ENCODE peak calls at places on chromosomes 6 and 20, in six cellular contexts. I is tibial nerve, N is lower leg skin, Y is upper lobe of left lung, L is HepG2, W is sigmoid colon. G is an unnamed sample.

GRCh38 chr6:31125586-31126363 is 5.5 kb upstream of the CDSN start:
- DNase-seq in I (no peak), N (no peak), Y (no peak), L (no peak), W (no peak), G (no peak)

GRCh38 chr6:35687658-35688604 is 784 bp downstream of the FKBP5 start:
- DNase-seq in I (no peak), N (no peak), Y (peak), L (no peak), W (peak), G (no peak)

GRCh38 chr6:33604941-33605854 is 15.9 kb upstream of the ITPR3 start:
- DNase-seq in I (no peak), N (no peak), Y (no peak), L (no peak), W (no peak), G (no peak)

GRCh38 chr6:41648921-41649320 is 10.7 kb downstream of the MDFI start:
- DNase-seq in I (no peak), N (no peak), Y (no peak), L (no peak), W (no peak), G (no peak)

GRCh38 chr6:151291145-151292055 is 51.6 kb downstream of the AKAP12 start:
- DNase-seq in I (no peak), N (no peak), Y (no peak), L (no peak), W (peak), G (no peak)

GRCh38 chr6:70507166-70507565 is 59.6 kb upstream of the SDHAF4 start:
- DNase-seq in I (no peak), N (no peak), Y (no peak), L (no peak), W (no peak), G (no peak)

GRCh38 chr6:32668226-32668747 is 1.8 kb upstream of the HLA-DQB1 start:
- DNase-seq in I (no peak), N (no peak), Y (no peak), L (peak), W (no peak), G (peak)

GRCh38 chr6:106046116-106046853 is 39.9 kb upstream of the PRDM1 start:
- DNase-seq in I (no peak), N (no peak), Y (peak), L (peak), W (no peak), G (no peak)

GRCh38 chr20:53692465-53693067 is 98.9 kb upstream of the ZNF217 start:
- DNase-seq in I (no peak), N (no peak), Y (no peak), L (no peak), W (peak), G (no peak)

GRCh38 chr20:48667889-48668413 is 159.8 kb downstream of the PREX1 start:
- DNase-seq in I (no peak), N (no peak), Y (no peak), L (peak), W (no peak), G (no peak)

GRCh38 chr6:15769471-15770088 is 106.8 kb upstream of the DTNBP1 start:
- DNase-seq in I (no peak), N (no peak), Y (no peak), L (no peak), W (no peak), G (no peak)

GRCh38 chr20:31560094-31560899 is 44.8 kb upstream of the ID1 start:
- DNase-seq in I (peak), N (peak), Y (no peak), L (peak), W (peak), G (peak)

GRCh38 chr20:11338506-11339306 is 579.0 kb upstream of the BTBD3 start:
- DNase-seq in I (no peak), N (no peak), Y (no peak), L (no peak), W (no peak), G (no peak)

GRCh38 chr6:5469101-5469846 is 208.0 kb downstream of the FARS2 start:
- DNase-seq in I (no peak), N (no peak), Y (no peak), L (no peak), W (no peak), G (no peak)

GRCh38 chr6:110296151-110297028 is 61.8 kb downstream of the METTL24 start:
- DNase-seq in I (no peak), N (no peak), Y (no peak), L (no peak), W (no peak), G (no peak)

GRCh38 chr6:49322861-49323260 is 140.2 kb downstream of the MMUT start:
- DNase-seq in I (no peak), N (no peak), Y (no peak), L (no peak), W (no peak), G (no peak)

GRCh38 chr6:106223300-106223930 is 102.1 kb downstream of the ATG5 start:
- DNase-seq in I (no peak), N (peak), Y (no peak), L (peak), W (no peak), G (no peak)

GRCh38 chr20:56522311-56522710 is 2.2 kb upstream of the FAM209A start:
- DNase-seq in I (no peak), N (no peak), Y (no peak), L (no peak), W (no peak), G (no peak)

GRCh38 chr20:9202440-9203080 is 133.7 kb downstream of the PLCB4 start:
- DNase-seq in I (no peak), N (no peak), Y (no peak), L (no peak), W (no peak), G (no peak)

GRCh38 chr6:22333802-22334201 is 37.0 kb upstream of the PRL start:
- DNase-seq in I (no peak), N (no peak), Y (no peak), L (no peak), W (no peak), G (no peak)

GRCh38 chr6:20230720-20231119 is 18.5 kb upstream of the MBOAT1 start:
- DNase-seq in I (no peak), N (no peak), Y (no peak), L (no peak), W (no peak), G (no peak)

GRCh38 chr6:147751232-147751631 is 242.7 kb downstream of the SAMD5 start:
- DNase-seq in I (no peak), N (no peak), Y (no peak), L (no peak), W (no peak), G (no peak)

GRCh38 chr20:23361108-23361650 is 803 bp upstream of the GZF1 start:
- DNase-seq in I (no peak), N (no peak), Y (no peak), L (peak), W (no peak), G (no peak)

GRCh38 chr20:44516491-44516890 is 5.4 kb downstream of the SERINC3 start:
- DNase-seq in I (no peak), N (no peak), Y (no peak), L (no peak), W (no peak), G (no peak)

GRCh38 chr20:2585811-2586210 is 49.4 kb downstream of the TMC2 start:
- DNase-seq in I (no peak), N (no peak), Y (no peak), L (no peak), W (no peak), G (no peak)

GRCh38 chr6:132797975-132798819 is at the start of gene SLC18B1:
- DNase-seq in I (peak), N (peak), Y (peak), L (peak), W (peak), G (no peak)
- TF ChIP-seq POLR2A in I (no peak), N (no peak), Y (no peak), L (peak), W (no peak), G (no peak)

GRCh38 chr6:43180058-43180457 is 1.9 kb upstream of the CUL9 start:
- DNase-seq in I (no peak), N (no peak), Y (no peak), L (no peak), W (no peak), G (no peak)

GRCh38 chr6:43181621-43181941 is 415 bp upstream of the CUL9 start:
- DNase-seq in I (no peak), N (no peak), Y (no peak), L (no peak), W (no peak), G (no peak)

GRCh38 chr6:43183441-43183840 is 1.4 kb downstream of the CUL9 start:
- DNase-seq in I (no peak), N (no peak), Y (no peak), L (no peak), W (no peak), G (no peak)

GRCh38 chr6:43180985-43181384 is 1.0 kb upstream of the CUL9 start:
- DNase-seq in I (no peak), N (no peak), Y (no peak), L (no peak), W (no peak), G (no peak)

DNA sequence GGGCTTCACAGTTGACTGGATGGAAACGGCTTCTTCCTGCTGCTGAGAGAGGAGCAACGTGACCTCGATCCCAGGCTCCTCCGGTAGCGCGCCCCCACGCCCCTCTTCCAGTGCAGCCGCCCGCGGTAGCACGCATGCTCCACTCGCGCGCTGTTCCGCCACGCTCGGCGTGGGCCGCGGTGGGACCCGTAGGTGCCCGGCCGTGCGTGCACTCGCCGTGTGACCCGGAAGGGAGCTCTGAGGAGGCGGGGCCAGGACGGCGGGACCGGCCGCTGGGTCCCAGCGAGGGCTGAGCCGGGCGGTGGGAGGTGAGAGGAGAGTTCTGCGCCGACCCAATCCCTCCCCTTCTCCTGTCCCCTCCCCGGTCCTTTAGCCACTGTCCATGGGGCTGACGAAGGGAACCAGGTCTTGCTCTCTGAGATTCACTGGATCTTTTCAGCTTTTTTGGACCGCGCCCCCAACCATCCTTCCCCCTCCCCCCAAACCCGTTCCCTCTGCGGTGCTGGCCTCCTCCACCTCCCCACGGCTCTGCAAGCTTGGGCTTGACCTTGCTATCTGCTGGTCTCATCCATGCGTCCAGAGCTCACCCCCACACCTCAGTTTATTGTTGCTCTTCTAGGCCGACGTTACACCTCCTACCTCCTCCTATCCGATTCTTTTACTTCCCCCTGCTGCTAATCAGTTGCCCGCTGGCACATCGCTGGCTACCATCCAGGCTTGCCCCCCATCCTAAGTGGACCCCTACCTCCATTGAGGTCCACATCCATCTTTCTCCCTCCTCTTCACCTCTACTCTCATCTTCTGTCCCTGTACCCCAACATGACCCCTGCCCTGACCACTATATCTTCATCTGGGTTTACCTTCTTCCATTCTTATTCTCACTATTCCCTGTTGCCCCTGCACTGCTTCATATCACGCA is at the start of gene CUL9:
- DNase-seq in I (peak), N (peak), Y (peak), L (peak), W (peak), G (peak)
- TF ChIP-seq POLR2A in I (no peak), N (no peak), Y (no peak), L (peak), W (peak), G (peak)

DNA sequence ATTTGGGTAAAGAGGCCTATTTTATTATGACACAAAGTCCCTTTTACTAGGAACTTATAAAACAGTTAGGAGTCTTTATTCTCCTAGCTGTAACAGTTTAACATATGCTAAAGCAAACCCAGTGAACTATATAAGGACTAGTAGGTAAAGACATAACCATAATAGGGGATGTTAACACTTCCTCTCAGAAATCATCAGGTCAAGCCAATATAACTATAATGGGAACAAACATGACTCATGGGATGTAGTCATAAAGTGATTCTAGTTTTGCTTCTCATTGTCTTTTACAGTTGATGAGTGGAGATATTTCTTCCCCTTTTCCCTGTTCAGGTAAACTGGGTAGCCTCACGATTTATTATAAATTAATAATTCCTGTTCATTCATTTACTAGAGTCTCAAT is 9.7 kb downstream of the PTCHD4 start:
- DNase-seq in I (no peak), N (no peak), Y (no peak), L (no peak), W (no peak), G (no peak)
- TF ChIP-seq POLR2A in I (no peak), N (no peak), Y (no peak), L (no peak), W (no peak), G (no peak)

GRCh38 chr20:18790787-18791186 is 22.8 kb upstream of the SCP2D1 start:
- DNase-seq in I (no peak), N (no peak), Y (no peak), L (no peak), W (no peak), G (no peak)

GRCh38 chr20:18796282-18796833 is 17.2 kb upstream of the SCP2D1 start:
- DNase-seq in I (no peak), N (no peak), Y (no peak), L (no peak), W (no peak), G (no peak)

GRCh38 chr20:18794428-18794787 is 19.2 kb upstream of the SCP2D1 start:
- DNase-seq in I (no peak), N (no peak), Y (no peak), L (no peak), W (no peak), G (no peak)

GRCh38 chr20:18795366-18795765 is 18.2 kb upstream of the SCP2D1 start:
- DNase-seq in I (no peak), N (no peak), Y (no peak), L (no peak), W (no peak), G (no peak)

GRCh38 chr20:18793625-18794427 is 19.8 kb upstream of the SCP2D1 start:
- DNase-seq in I (peak), N (peak), Y (peak), L (peak), W (peak), G (peak)
- TF ChIP-seq POLR2A in I (peak), N (no peak), Y (peak), L (peak), W (peak), G (peak)

DNA sequence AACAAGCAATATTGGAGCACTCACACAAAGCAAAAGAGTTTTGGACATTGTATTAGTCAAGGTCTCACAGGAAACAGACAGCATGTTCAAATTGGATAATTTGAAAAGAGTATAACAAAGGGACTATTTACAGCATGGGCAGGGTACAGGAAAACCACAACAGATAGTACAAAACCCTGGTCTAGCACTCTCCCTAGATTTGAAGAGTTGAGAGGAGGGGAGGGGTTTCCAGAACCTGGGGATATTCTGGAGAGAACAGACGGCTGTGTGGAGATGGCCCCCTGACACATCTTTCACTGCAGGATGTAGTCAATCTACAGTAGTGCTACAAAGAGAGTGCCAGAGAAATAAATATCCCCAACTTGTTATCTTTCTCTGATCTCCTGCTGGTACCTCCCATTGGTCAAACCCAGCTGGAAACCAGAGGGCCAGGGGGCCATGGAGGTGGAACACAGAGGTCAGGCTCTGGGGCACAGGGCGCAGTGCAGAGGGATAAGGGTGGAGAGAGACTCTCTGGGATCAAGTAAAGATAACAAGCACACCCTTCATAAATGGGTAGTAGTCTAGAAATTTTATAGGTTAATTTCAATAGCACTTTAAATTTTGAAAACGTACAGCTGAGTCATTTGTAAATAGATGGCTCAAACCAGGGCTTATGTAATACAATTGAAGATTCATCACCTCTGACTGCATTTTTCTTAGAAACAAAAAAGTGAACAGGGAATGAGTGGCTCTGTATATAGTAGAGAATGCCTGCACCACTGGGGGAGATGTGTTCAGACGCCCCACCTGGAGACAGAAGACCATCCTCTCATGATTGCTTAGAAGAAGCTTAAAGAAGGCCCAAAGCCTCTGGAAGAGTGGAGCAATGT is 25.7 kb downstream of the RCAN2 start:
- DNase-seq in I (no peak), N (no peak), Y (no peak), L (no peak), W (no peak), G (no peak)
- TF ChIP-seq POLR2A in I (no peak), N (no peak), Y (no peak), L (no peak), W (no peak), G (no peak)

GRCh38 chr6:52516943-52517342 is 59.9 kb downstream of the TRAM2 start:
- DNase-seq in I (no peak), N (no peak), Y (no peak), L (no peak), W (no peak), G (no peak)

GRCh38 chr6:52518279-52518944 is 58.4 kb downstream of the TRAM2 start:
- DNase-seq in I (no peak), N (no peak), Y (no peak), L (no peak), W (no peak), G (no peak)

GRCh38 chr6:52516269-52516668 is 60.6 kb downstream of the TRAM2 start:
- DNase-seq in I (no peak), N (no peak), Y (no peak), L (no peak), W (no peak), G (no peak)

GRCh38 chr6:52519618-52520017 is 57.2 kb downstream of the TRAM2 start:
- DNase-seq in I (no peak), N (no peak), Y (no peak), L (no peak), W (no peak), G (no peak)

DNA sequence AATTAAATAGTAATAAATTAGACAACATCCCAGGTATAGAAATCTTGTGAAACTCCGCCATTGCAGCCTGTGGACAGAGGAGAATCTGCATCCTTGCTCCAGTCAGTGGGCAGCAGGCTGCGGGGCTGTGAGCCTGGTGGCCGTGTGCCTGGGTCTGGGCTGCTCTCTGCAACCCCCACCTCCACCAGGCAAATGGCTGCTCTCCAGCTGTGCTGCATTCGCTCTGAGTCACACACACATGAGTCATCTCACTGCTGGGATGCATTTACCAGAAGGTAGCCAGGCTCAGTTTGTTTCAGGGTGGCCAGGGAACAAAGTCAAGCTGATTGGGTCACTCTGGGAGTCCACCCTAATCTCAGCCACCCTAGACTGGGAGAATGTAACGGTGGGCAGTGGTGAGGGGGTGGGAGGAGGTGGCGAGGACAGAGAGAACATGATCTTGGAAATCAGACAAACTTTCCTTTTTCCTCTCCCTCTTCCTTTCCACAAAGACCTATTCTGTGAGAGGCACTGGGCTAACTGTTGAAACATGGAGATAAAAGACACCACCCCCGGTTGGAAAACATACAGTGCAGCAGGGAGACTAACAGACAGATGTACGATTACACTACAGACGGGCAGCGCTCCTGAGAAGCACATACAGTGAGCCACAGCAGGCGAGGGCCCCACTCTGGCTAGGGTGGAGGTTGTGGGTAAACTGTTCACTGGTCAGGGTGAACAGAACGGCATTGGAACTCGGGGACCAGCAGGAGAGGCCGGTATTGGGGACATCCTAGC is 59.2 kb downstream of the TRAM2 start:
- DNase-seq in I (peak), N (peak), Y (no peak), L (peak), W (peak), G (no peak)
- TF ChIP-seq POLR2A in I (no peak), N (no peak), Y (no peak), L (peak), W (peak), G (no peak)

GRCh38 chr20:36090223-36090622 is 64.3 kb upstream of the EPB41L1 start:
- DNase-seq in I (no peak), N (no peak), Y (no peak), L (no peak), W (no peak), G (no peak)

GRCh38 chr20:36084356-36084755 is 70.2 kb upstream of the EPB41L1 start:
- DNase-seq in I (no peak), N (no peak), Y (no peak), L (no peak), W (no peak), G (no peak)

GRCh38 chr20:36085686-36086267 is 68.8 kb upstream of the EPB41L1 start:
- DNase-seq in I (no peak), N (no peak), Y (no peak), L (peak), W (no peak), G (no peak)

GRCh38 chr20:36084897-36085617 is 69.5 kb upstream of the EPB41L1 start:
- DNase-seq in I (no peak), N (no peak), Y (no peak), L (peak), W (no peak), G (no peak)

DNA sequence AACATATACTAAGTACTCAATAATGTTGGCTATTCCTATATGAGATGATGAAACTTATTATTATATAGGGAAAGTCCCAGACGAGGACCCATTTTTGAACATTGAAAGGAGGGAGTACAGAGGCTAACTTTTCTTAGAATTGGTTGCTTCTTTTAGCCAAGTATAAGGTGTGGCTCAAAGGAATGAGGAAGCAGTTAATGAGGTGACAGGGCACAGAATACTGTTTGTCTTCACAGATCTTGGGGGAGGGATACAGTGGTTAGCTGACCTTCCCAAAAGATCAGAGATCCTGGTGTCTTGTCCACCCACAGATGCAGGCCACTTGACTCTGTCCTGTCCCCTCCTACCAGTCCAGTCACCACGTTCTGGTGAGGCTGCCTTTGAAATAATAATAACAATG is 67.8 kb upstream of the EPB41L1 start:
- DNase-seq in I (no peak), N (no peak), Y (no peak), L (no peak), W (no peak), G (no peak)
- TF ChIP-seq POLR2A in I (no peak), N (no peak), Y (no peak), L (no peak), W (no peak), G (no peak)